ENCODE peak calls at places on chromosomes 5 and 9, in seven cellular contexts. W is T-helper 17 cell, V is psoas muscle, Z is sciatic nerve, M is SJCRH30, K is NCI-H2107, X is H4. B is an unnamed sample.

GRCh38 chr9:135186248-135187164 is 99.0 kb downstream of the OLFM1 start:
- DNase-seq in X (no peak), M (no peak), V (no peak), K (no peak), Z (peak; percentile 69), W (no peak), B (no peak)

GRCh38 chr9:137705443-137705863 is 86.6 kb downstream of the EHMT1 start:
- DNase-seq in Z (no peak), X (no peak), K (no peak), M (no peak), V (no peak), W (no peak), B (no peak)

GRCh38 chr9:15444141-15444540 is 21.5 kb downstream of the SNAPC3 start:
- DNase-seq in K (no peak), Z (no peak), X (no peak), V (no peak), W (no peak), M (no peak), B (no peak)

GRCh38 chr5:29001666-29002065 is 1963.3 kb upstream of the CDH9 start:
- DNase-seq in X (peak; percentile 9), M (peak; percentile 1), Z (no peak), W (no peak), K (no peak), V (no peak), B (no peak)

GRCh38 chr5:73793911-73794310 is 167.9 kb downstream of the ARHGEF28 start:
- DNase-seq in W (no peak), Z (no peak), K (no peak), M (no peak), V (no peak), X (no peak), B (no peak)

GRCh38 chr5:135110941-135111596 is 77.0 kb upstream of the PITX1 start:
- DNase-seq in M (no peak), X (no peak), V (peak; percentile 61), W (no peak), K (no peak), Z (no peak), B (no peak)

GRCh38 chr5:1401681-1402096 is 43.6 kb downstream of the SLC6A3 start:
- DNase-seq in K (no peak), Z (no peak), M (no peak), W (no peak), V (no peak), X (no peak), B (no peak)

GRCh38 chr9:127229691-127230417 is 34.7 kb upstream of the GARNL3 start:
- DNase-seq in M (no peak), X (no peak), V (no peak), K (no peak), Z (no peak), W (no peak), B (no peak)

GRCh38 chr9:128422783-128423150 is 2.1 kb downstream of the CERCAM start:
- DNase-seq in Z (no peak), X (peak; percentile 3), V (no peak), K (no peak), W (no peak), M (no peak), B (no peak)

GRCh38 chr5:73668422-73669116 is 42.6 kb downstream of the ARHGEF28 start:
- DNase-seq in V (no peak), M (no peak), Z (no peak), K (no peak), X (no peak), W (no peak), B (peak; percentile 41)

GRCh38 chr5:179864686-179865085 is 6.1 kb upstream of the MRNIP start:
- DNase-seq in X (no peak), M (no peak), V (no peak), K (no peak), W (no peak), Z (no peak), B (no peak)

GRCh38 chr5:167731951-167732350 is 559.5 kb upstream of the WWC1 start:
- DNase-seq in X (no peak), K (no peak), W (no peak), M (no peak), Z (no peak), V (no peak), B (no peak)

GRCh38 chr9:84621811-84622210 is 47.7 kb upstream of the NTRK2 start:
- DNase-seq in K (no peak), V (no peak), W (no peak), Z (no peak), X (no peak), M (no peak), B (no peak)

GRCh38 chr9:14906654-14907359 is 3.4 kb downstream of the FREM1 start:
- DNase-seq in K (no peak), M (no peak), Z (no peak), V (no peak), W (no peak), X (no peak), B (no peak)

GRCh38 chr9:126320158-126320922 is 6.3 kb upstream of the MVB12B start:
- DNase-seq in M (peak; percentile 46), V (no peak), K (no peak), Z (no peak), X (no peak), W (no peak), B (no peak)

B was measured in NCI-H187.